ENCODE peak calls at places on chromosomes 7 and 10, in seven cellular contexts. N is NT2/D1, M is H1, Q is mesendoderm, D is endodermal cell, H is fibroblast of lung, I is PC-3. R is an unnamed sample.
A peak's percentile ranks its signal among the peaks of the same experiment; 100 is the strongest.

GRCh38 chr7:117091721-117092120 is 138.4 kb downstream of the ST7 start:
- DNase-seq in N (no peak), M (no peak), Q (no peak), D (no peak), H (no peak), I (no peak), R (no peak)

GRCh38 chr7:38563736-38564135 is 67.4 kb downstream of the AMPH start:
- DNase-seq in N (no peak), M (no peak), Q (no peak), D (no peak), H (no peak), I (no peak), R (no peak)

GRCh38 chr7:50727072-50727471 is 55.6 kb downstream of the GRB10 start:
- DNase-seq in N (no peak), M (no peak), Q (peak; percentile 85), D (peak; percentile 69), H (no peak), I (peak; percentile 8), R (peak; percentile 40)

GRCh38 chr7:84117304-84117703 is 77.3 kb downstream of the SEMA3A start:
- DNase-seq in N (no peak), M (no peak), Q (no peak), D (no peak), H (no peak), I (no peak), R (no peak)

GRCh38 chr7:151964951-151965350 is 8.7 kb downstream of the GALNTL5 start:
- DNase-seq in N (no peak), M (no peak), Q (no peak), D (no peak), H (no peak), I (no peak), R (no peak)

GRCh38 chr10:89283988-89284475 is 17.8 kb upstream of the IFIT2 start:
- DNase-seq in N (no peak), M (no peak), Q (peak; percentile 85), D (peak; percentile 68), H (peak; percentile 97), I (peak; percentile 64), R (no peak)

GRCh38 chr7:76512941-76513816 is 2.8 kb downstream of the UPK3B start:
- DNase-seq in N (no peak), M (peak; percentile 65), Q (peak; percentile 81), D (peak; percentile 87), H (no peak), I (peak; percentile 10), R (peak; percentile 37)

GRCh38 chr10:78203915-78204818 is 170.5 kb downstream of the RPS24 start:
- DNase-seq in N (no peak), M (no peak), Q (peak; percentile 22), D (no peak), H (no peak), I (no peak), R (no peak)

GRCh38 chr7:18294408-18294807 is 201.1 kb upstream of the HDAC9 start:
- DNase-seq in N (no peak), M (no peak), Q (no peak), D (no peak), H (no peak), I (no peak), R (no peak)

GRCh38 chr10:72030762-72031543 is 57.4 kb downstream of the SPOCK2 start:
- DNase-seq in N (no peak), M (no peak), Q (no peak), D (no peak), H (peak; percentile 55), I (no peak), R (no peak)

GRCh38 chr10:32256613-32257437 is 90.1 kb downstream of the EPC1 start:
- DNase-seq in N (no peak), M (peak; percentile 81), Q (peak; percentile 87), D (peak; percentile 90), H (peak; percentile 65), I (peak; percentile 47), R (peak; percentile 57)

GRCh38 chr10:110425684-110426293 is 71.9 kb upstream of the DUSP5 start:
- DNase-seq in N (no peak), M (no peak), Q (peak; percentile 49), D (no peak), H (peak; percentile 95), I (peak; percentile 61), R (no peak)

GRCh38 chr10:1348773-1349050 is 292.5 kb downstream of the WDR37 start:
- DNase-seq in N (no peak), M (no peak), Q (no peak), D (peak; percentile 79), H (no peak), I (no peak), R (no peak)

GRCh38 chr10:123295644-123296043 is 141.4 kb downstream of the BUB3 start:
- DNase-seq in N (no peak), M (no peak), Q (no peak), D (no peak), H (no peak), I (no peak), R (peak; percentile 30)

GRCh38 chr7:40644454-40645188 is 509.8 kb downstream of the SUGCT start:
- DNase-seq in N (no peak), M (no peak), Q (no peak), D (no peak), H (no peak), I (no peak), R (no peak)

GRCh38 chr7:148118371-148118770 is 472.2 kb upstream of the C7orf33 start:
- DNase-seq in N (no peak), M (no peak), Q (no peak), D (no peak), H (no peak), I (no peak), R (no peak)

GRCh38 chr10:31359979-31360378 is 41.0 kb downstream of the ZEB1 start:
- DNase-seq in N (no peak), M (no peak), Q (no peak), D (no peak), H (peak; percentile 42), I (peak; percentile 45), R (no peak)

GRCh38 chr10:116098411-116099019 is 174.5 kb downstream of the GFRA1 start:
- DNase-seq in N (no peak), M (no peak), Q (no peak), D (peak; percentile 46), H (no peak), I (no peak), R (no peak)

GRCh38 chr7:23043441-23043840 is 29.5 kb upstream of the HYCC1 start:
- DNase-seq in N (no peak), M (no peak), Q (no peak), D (no peak), H (no peak), I (peak; percentile 53), R (no peak)

GRCh38 chr7:120725376-120726039 is 132.4 kb downstream of the TSPAN12 start:
- DNase-seq in N (no peak), M (no peak), Q (peak; percentile 55), D (no peak), H (peak; percentile 69), I (peak; percentile 64), R (peak; percentile 58)

GRCh38 chr10:98270026-98270740 is 2.2 kb upstream of the LOXL4 start:
- DNase-seq in N (no peak), M (no peak), Q (peak; percentile 36), D (peak; percentile 53), H (peak; percentile 25), I (no peak), R (no peak)

GRCh38 chr7:127809285-127809702 is 157.3 kb downstream of the SND1 start:
- DNase-seq in N (no peak), M (no peak), Q (no peak), D (no peak), H (peak; percentile 63), I (peak; percentile 37), R (no peak)

GRCh38 chr10:96341219-96342182 is 17.3 kb downstream of the OPALIN start:
- DNase-seq in N (peak; percentile 78), M (peak; percentile 44), Q (peak; percentile 78), D (peak; percentile 84), H (no peak), I (no peak), R (no peak)

GRCh38 chr10:103277713-103278299 is 868 bp downstream of the INA start:
- DNase-seq in N (no peak), M (peak; percentile 61), Q (no peak), D (no peak), H (no peak), I (no peak), R (no peak)
- H3K9ac ChIP-seq in N (peak overlapping the region; percentile 88), M (no peak overlapping the region), Q (peak overlapping the region; percentile 10), D (no peak overlapping the region), H (no peak overlapping the region), I (no peak overlapping the region), R (no peak overlapping the region)

GRCh38 chr7:143384148-143384547 is 3.0 kb downstream of the ZYX start:
- DNase-seq in N (no peak), M (no peak), Q (no peak), D (peak; percentile 36), H (peak; percentile 66), I (no peak), R (no peak)
- H3K9ac ChIP-seq in N (no peak overlapping the region), M (no peak overlapping the region), Q (peak overlapping the region; percentile 34), D (no peak overlapping the region), H (no peak overlapping the region), I (no peak overlapping the region), R (no peak overlapping the region)

GRCh38 chr7:131330299-131330698 is 2.6 kb downstream of the MKLN1 start:
- DNase-seq in N (no peak), M (no peak), Q (no peak), D (no peak), H (no peak), I (no peak), R (no peak)
- H3K9ac ChIP-seq in N (no peak overlapping the region), M (no peak overlapping the region), Q (no peak overlapping the region), D (no peak overlapping the region), H (no peak overlapping the region), I (no peak overlapping the region), R (no peak overlapping the region)

GRCh38 chr10:86759073-86759672 is 2.8 kb downstream of the BMPR1A start:
- DNase-seq in N (no peak), M (no peak), Q (no peak), D (no peak), H (peak; percentile 30), I (no peak), R (no peak)
- H3K9ac ChIP-seq in N (peak overlapping the region; percentile 59), M (no peak overlapping the region), Q (peak overlapping the region; percentile 94), D (peak overlapping the region; percentile 4), H (peak overlapping the region; percentile 4), I (no peak overlapping the region), R (no peak overlapping the region)

DNA sequence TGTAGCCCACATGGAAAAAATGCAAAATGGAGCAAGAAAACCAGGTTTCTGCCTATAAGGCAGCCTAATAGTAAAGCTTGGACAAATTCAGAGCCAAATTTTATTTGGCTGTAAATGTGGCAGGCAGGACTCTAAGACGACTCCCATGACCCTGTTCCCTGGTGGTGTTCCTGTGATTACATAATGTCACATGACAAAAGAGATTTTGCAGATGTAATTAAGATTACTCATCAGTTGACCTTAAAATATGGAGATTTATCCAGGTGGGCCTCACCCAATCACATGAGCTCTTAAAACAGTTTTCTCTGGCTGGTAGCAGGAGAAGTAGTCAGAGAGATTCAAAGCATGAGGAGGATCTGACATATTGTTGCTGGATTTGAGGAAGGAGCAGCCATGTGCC is 303.1 kb upstream of the IMMP2L start:
- DNase-seq in N (no peak), M (no peak), Q (no peak), D (no peak), H (no peak), I (no peak), R (no peak)
- H3K9ac ChIP-seq in N (no peak overlapping the region), M (no peak overlapping the region), Q (no peak overlapping the region), D (no peak overlapping the region), H (no peak overlapping the region), I (no peak overlapping the region), R (no peak overlapping the region)